ENCODE peak calls at places on chromosomes 2 and 18, in nine cellular contexts. One of them, this sample, is unnamed.

GRCh38 chr18:27843783-27844415 is 333.0 kb downstream of the CDH2 start:
- DNase-seq in psoas muscle: no peak
- DNase-seq in NCI-H1417: no peak
- DNase-seq in posterior cingulate gyrus: no peak
- DNase-seq in ecto neural progenitor cell: no peak
- DNase-seq in neural crest cell: no peak
- DNase-seq in nephron progenitor cell: no peak
- DNase-seq in Calu3: peak
- DNase-seq in esophagus squamous epithelium: no peak
- DNase-seq in this sample: no peak

GRCh38 chr18:23998018-23998417 is 16.5 kb upstream of the TTC39C start:
- DNase-seq in posterior cingulate gyrus: no peak
- DNase-seq in psoas muscle: no peak
- DNase-seq in Calu3: no peak
- DNase-seq in nephron progenitor cell: no peak
- DNase-seq in neural crest cell: no peak
- DNase-seq in esophagus squamous epithelium: no peak
- DNase-seq in NCI-H1417: peak
- DNase-seq in ecto neural progenitor cell: no peak
- DNase-seq in this sample: no peak

GRCh38 chr2:180258041-180258537 is 251.0 kb upstream of the CWC22 start:
- DNase-seq in neural crest cell: no peak
- DNase-seq in nephron progenitor cell: no peak
- DNase-seq in posterior cingulate gyrus: no peak
- DNase-seq in esophagus squamous epithelium: no peak
- DNase-seq in NCI-H1417: no peak
- DNase-seq in psoas muscle: no peak
- DNase-seq in ecto neural progenitor cell: no peak
- DNase-seq in Calu3: no peak
- DNase-seq in this sample: no peak

GRCh38 chr2:37323770-37324535 is 680 bp downstream of the PRKD3 start:
- DNase-seq in Calu3: peak
- DNase-seq in neural crest cell: peak
- DNase-seq in esophagus squamous epithelium: no peak
- DNase-seq in NCI-H1417: peak
- DNase-seq in posterior cingulate gyrus: peak
- DNase-seq in psoas muscle: no peak
- DNase-seq in nephron progenitor cell: peak
- DNase-seq in ecto neural progenitor cell: no peak
- DNase-seq in this sample: peak

GRCh38 chr2:35410431-35411061 is 945.0 kb upstream of the CRIM1 start:
- DNase-seq in NCI-H1417: peak
- DNase-seq in posterior cingulate gyrus: peak
- DNase-seq in Calu3: peak
- DNase-seq in neural crest cell: peak
- DNase-seq in esophagus squamous epithelium: no peak
- DNase-seq in nephron progenitor cell: peak
- DNase-seq in psoas muscle: peak
- DNase-seq in ecto neural progenitor cell: peak
- DNase-seq in this sample: no peak

GRCh38 chr18:9426753-9427152 is 48.6 kb upstream of the RALBP1 start:
- DNase-seq in psoas muscle: no peak
- DNase-seq in posterior cingulate gyrus: no peak
- DNase-seq in neural crest cell: no peak
- DNase-seq in Calu3: no peak
- DNase-seq in nephron progenitor cell: no peak
- DNase-seq in esophagus squamous epithelium: no peak
- DNase-seq in NCI-H1417: no peak
- DNase-seq in ecto neural progenitor cell: peak
- DNase-seq in this sample: no peak

GRCh38 chr2:159249955-159250723 is 36.4 kb downstream of the WDSUB1 start:
- DNase-seq in psoas muscle: peak
- DNase-seq in esophagus squamous epithelium: no peak
- DNase-seq in ecto neural progenitor cell: no peak
- DNase-seq in NCI-H1417: peak
- DNase-seq in Calu3: peak
- DNase-seq in neural crest cell: no peak
- DNase-seq in posterior cingulate gyrus: peak
- DNase-seq in nephron progenitor cell: no peak
- DNase-seq in this sample: peak

GRCh38 chr2:234494361-234495075 is 2.4 kb downstream of the ARL4C start:
- DNase-seq in psoas muscle: no peak
- DNase-seq in ecto neural progenitor cell: no peak
- DNase-seq in neural crest cell: no peak
- DNase-seq in NCI-H1417: peak
- DNase-seq in nephron progenitor cell: no peak
- DNase-seq in posterior cingulate gyrus: no peak
- DNase-seq in esophagus squamous epithelium: no peak
- DNase-seq in Calu3: no peak
- DNase-seq in this sample: no peak

GRCh38 chr2:176392125-176392704 is 123.0 kb downstream of the MTX2 start:
- DNase-seq in NCI-H1417: no peak
- DNase-seq in posterior cingulate gyrus: no peak
- DNase-seq in Calu3: no peak
- DNase-seq in neural crest cell: no peak
- DNase-seq in esophagus squamous epithelium: no peak
- DNase-seq in ecto neural progenitor cell: no peak
- DNase-seq in nephron progenitor cell: no peak
- DNase-seq in psoas muscle: no peak
- DNase-seq in this sample: no peak

GRCh38 chr2:142010871-142011270 is 119.9 kb downstream of the LRP1B start:
- DNase-seq in psoas muscle: no peak
- DNase-seq in NCI-H1417: no peak
- DNase-seq in posterior cingulate gyrus: no peak
- DNase-seq in neural crest cell: no peak
- DNase-seq in esophagus squamous epithelium: no peak
- DNase-seq in Calu3: no peak
- DNase-seq in ecto neural progenitor cell: no peak
- DNase-seq in nephron progenitor cell: no peak
- DNase-seq in this sample: no peak

GRCh38 chr2:235026137-235026536 is 74.3 kb downstream of the SH3BP4 start:
- DNase-seq in NCI-H1417: no peak
- DNase-seq in esophagus squamous epithelium: no peak
- DNase-seq in psoas muscle: no peak
- DNase-seq in neural crest cell: no peak
- DNase-seq in posterior cingulate gyrus: peak
- DNase-seq in ecto neural progenitor cell: no peak
- DNase-seq in nephron progenitor cell: no peak
- DNase-seq in Calu3: peak
- DNase-seq in this sample: no peak

GRCh38 chr2:212227755-212228154 is 310.8 kb downstream of the ERBB4 start:
- DNase-seq in nephron progenitor cell: no peak
- DNase-seq in posterior cingulate gyrus: peak
- DNase-seq in neural crest cell: no peak
- DNase-seq in ecto neural progenitor cell: no peak
- DNase-seq in psoas muscle: no peak
- DNase-seq in Calu3: peak
- DNase-seq in esophagus squamous epithelium: no peak
- DNase-seq in NCI-H1417: peak
- DNase-seq in this sample: no peak

GRCh38 chr2:99651930-99652670 is 162.3 kb upstream of the REV1 start:
- DNase-seq in NCI-H1417: no peak
- DNase-seq in nephron progenitor cell: no peak
- DNase-seq in posterior cingulate gyrus: no peak
- DNase-seq in neural crest cell: no peak
- DNase-seq in Calu3: no peak
- DNase-seq in ecto neural progenitor cell: no peak
- DNase-seq in psoas muscle: no peak
- DNase-seq in esophagus squamous epithelium: no peak
- DNase-seq in this sample: no peak

GRCh38 chr2:220275454-220275853 is 648.0 kb downstream of the SLC4A3 start:
- DNase-seq in esophagus squamous epithelium: no peak
- DNase-seq in posterior cingulate gyrus: no peak
- DNase-seq in neural crest cell: no peak
- DNase-seq in Calu3: no peak
- DNase-seq in NCI-H1417: no peak
- DNase-seq in ecto neural progenitor cell: no peak
- DNase-seq in psoas muscle: no peak
- DNase-seq in nephron progenitor cell: no peak
- DNase-seq in this sample: no peak

GRCh38 chr2:172106128-172106961 is 3.6 kb upstream of the DLX2 start:
- DNase-seq in ecto neural progenitor cell: peak
- DNase-seq in posterior cingulate gyrus: peak
- DNase-seq in NCI-H1417: no peak
- DNase-seq in esophagus squamous epithelium: no peak
- DNase-seq in Calu3: peak
- DNase-seq in psoas muscle: no peak
- DNase-seq in nephron progenitor cell: peak
- DNase-seq in neural crest cell: peak
- DNase-seq in this sample: no peak

GRCh38 chr2:43158259-43158880 is 68.0 kb downstream of the ZFP36L2 start:
- DNase-seq in psoas muscle: peak
- DNase-seq in neural crest cell: no peak
- DNase-seq in ecto neural progenitor cell: no peak
- DNase-seq in nephron progenitor cell: no peak
- DNase-seq in Calu3: peak
- DNase-seq in NCI-H1417: no peak
- DNase-seq in esophagus squamous epithelium: peak
- DNase-seq in posterior cingulate gyrus: no peak
- DNase-seq in this sample: peak

GRCh38 chr2:56132138-56132537 is 51.7 kb upstream of the CCDC85A start:
- DNase-seq in esophagus squamous epithelium: no peak
- DNase-seq in nephron progenitor cell: no peak
- DNase-seq in NCI-H1417: peak
- DNase-seq in ecto neural progenitor cell: no peak
- DNase-seq in psoas muscle: no peak
- DNase-seq in Calu3: no peak
- DNase-seq in posterior cingulate gyrus: no peak
- DNase-seq in neural crest cell: no peak
- DNase-seq in this sample: no peak

GRCh38 chr2:194104687-194105086 is 1552.3 kb upstream of the SLC39A10 start:
- DNase-seq in posterior cingulate gyrus: no peak
- DNase-seq in psoas muscle: no peak
- DNase-seq in NCI-H1417: no peak
- DNase-seq in neural crest cell: no peak
- DNase-seq in nephron progenitor cell: no peak
- DNase-seq in esophagus squamous epithelium: no peak
- DNase-seq in Calu3: no peak
- DNase-seq in ecto neural progenitor cell: no peak
- DNase-seq in this sample: no peak

GRCh38 chr2:146867472-146867986 is 977.3 kb upstream of the ACVR2A start:
- DNase-seq in neural crest cell: no peak
- DNase-seq in posterior cingulate gyrus: peak
- DNase-seq in nephron progenitor cell: no peak
- DNase-seq in psoas muscle: no peak
- DNase-seq in NCI-H1417: no peak
- DNase-seq in esophagus squamous epithelium: no peak
- DNase-seq in ecto neural progenitor cell: no peak
- DNase-seq in Calu3: no peak
- DNase-seq in this sample: no peak

GRCh38 chr2:1453561-1453960 is 40.3 kb downstream of the TPO start:
- DNase-seq in NCI-H1417: no peak
- DNase-seq in esophagus squamous epithelium: no peak
- DNase-seq in posterior cingulate gyrus: peak
- DNase-seq in psoas muscle: no peak
- DNase-seq in ecto neural progenitor cell: no peak
- DNase-seq in nephron progenitor cell: no peak
- DNase-seq in neural crest cell: no peak
- DNase-seq in Calu3: no peak
- DNase-seq in this sample: no peak

GRCh38 chr2:37456479-37456878 is 112.0 kb downstream of the QPCT start:
- DNase-seq in NCI-H1417: no peak
- DNase-seq in ecto neural progenitor cell: no peak
- DNase-seq in esophagus squamous epithelium: no peak
- DNase-seq in neural crest cell: no peak
- DNase-seq in nephron progenitor cell: no peak
- DNase-seq in Calu3: no peak
- DNase-seq in posterior cingulate gyrus: no peak
- DNase-seq in psoas muscle: no peak
- DNase-seq in this sample: no peak

GRCh38 chr2:197628043-197628500 is 47.3 kb downstream of the RFTN2 start:
- DNase-seq in posterior cingulate gyrus: peak
- DNase-seq in esophagus squamous epithelium: no peak
- DNase-seq in Calu3: no peak
- DNase-seq in NCI-H1417: no peak
- DNase-seq in neural crest cell: peak
- DNase-seq in nephron progenitor cell: peak
- DNase-seq in psoas muscle: no peak
- DNase-seq in ecto neural progenitor cell: peak
- DNase-seq in this sample: no peak

GRCh38 chr2:222959358-222959757 is 92.6 kb upstream of the KCNE4 start:
- DNase-seq in nephron progenitor cell: no peak
- DNase-seq in ecto neural progenitor cell: peak
- DNase-seq in psoas muscle: no peak
- DNase-seq in esophagus squamous epithelium: no peak
- DNase-seq in Calu3: no peak
- DNase-seq in posterior cingulate gyrus: no peak
- DNase-seq in NCI-H1417: no peak
- DNase-seq in neural crest cell: no peak
- DNase-seq in this sample: no peak

GRCh38 chr2:201228271-201228911 is 31.9 kb upstream of the CASP8 start:
- DNase-seq in nephron progenitor cell: no peak
- DNase-seq in esophagus squamous epithelium: no peak
- DNase-seq in posterior cingulate gyrus: no peak
- DNase-seq in NCI-H1417: no peak
- DNase-seq in psoas muscle: no peak
- DNase-seq in Calu3: no peak
- DNase-seq in neural crest cell: no peak
- DNase-seq in ecto neural progenitor cell: no peak
- DNase-seq in this sample: no peak

GRCh38 chr2:188478724-188479123 is 187.1 kb downstream of the GULP1 start:
- DNase-seq in Calu3: no peak
- DNase-seq in posterior cingulate gyrus: no peak
- DNase-seq in neural crest cell: no peak
- DNase-seq in ecto neural progenitor cell: no peak
- DNase-seq in NCI-H1417: no peak
- DNase-seq in nephron progenitor cell: no peak
- DNase-seq in psoas muscle: no peak
- DNase-seq in esophagus squamous epithelium: no peak
- DNase-seq in this sample: no peak

GRCh38 chr18:12880532-12880892 is 3.5 kb downstream of the PTPN2 start:
- DNase-seq in ecto neural progenitor cell: no peak
- DNase-seq in posterior cingulate gyrus: no peak
- DNase-seq in NCI-H1417: no peak
- DNase-seq in nephron progenitor cell: no peak
- DNase-seq in psoas muscle: no peak
- DNase-seq in neural crest cell: no peak
- DNase-seq in esophagus squamous epithelium: no peak
- DNase-seq in Calu3: no peak
- DNase-seq in this sample: no peak